ENCODE peak calls at places on chromosomes 3 and 15, in six cellular contexts. C is activated naive CD4-positive, alpha-beta T cell treated with Interleukin-2 at 50 U/mL for 16 hours; O is activated effector memory CD4-positive, alpha-beta T cell treated with Interleukin-2 at 50 U/mL for 16 hours; N is NCI-H82; H is activated CD4-positive, alpha-beta T cell treated with anti-CD3 and anti-CD28 coated beads, Interleukin-2, amount 10 ng/mL, durations not matched to agents 7 days and 5 days; M is left colon. W is an unnamed sample.

GRCh38 chr3:81249540-81250029 is 511.9 kb downstream of the GBE1 start:
- DNase-seq in C (no peak), H (no peak), O (no peak), M (no peak), N (no peak), W (no peak)

GRCh38 chr15:49370782-49371181 is 52.3 kb upstream of the FGF7 start:
- DNase-seq in M (no peak), C (no peak), O (no peak), H (no peak), N (peak), W (no peak)

GRCh38 chr3:162141232-162141631 is 644.6 kb downstream of the OTOL1 start:
- DNase-seq in O (no peak), C (no peak), H (no peak), M (no peak), N (no peak), W (no peak)

GRCh38 chr15:33722005-33722672 is 246.2 kb upstream of the CHRM5 start:
- DNase-seq in H (no peak), O (no peak), C (no peak), M (no peak), N (peak), W (no peak)

GRCh38 chr3:129122697-129123055 is 1.1 kb upstream of the RAB43 start:
- DNase-seq in C (peak), M (no peak), H (no peak), O (no peak), N (peak), W (no peak)

GRCh38 chr3:179729981-179730380 is 77.1 kb downstream of the USP13 start:
- DNase-seq in O (no peak), C (no peak), M (no peak), N (no peak), H (no peak), W (no peak)

GRCh38 chr3:192864943-192865342 is 52.7 kb downstream of the MB21D2 start:
- DNase-seq in C (no peak), N (peak), M (no peak), O (no peak), H (no peak), W (no peak)

GRCh38 chr3:66938338-66938963 is 59.7 kb upstream of the KBTBD8 start:
- DNase-seq in H (peak), O (no peak), C (peak), N (peak), M (no peak), W (peak)

GRCh38 chr15:62503451-62503850 is 338.4 kb upstream of the C2CD4B start:
- DNase-seq in N (peak), H (no peak), O (no peak), C (no peak), M (no peak), W (no peak)

GRCh38 chr15:68640791-68641331 is 62.1 kb downstream of the CORO2B start:
- DNase-seq in O (no peak), N (no peak), M (no peak), H (no peak), C (no peak), W (no peak)

GRCh38 chr3:172103724-172104123 is 64.3 kb downstream of the FNDC3B start:
- DNase-seq in H (no peak), M (no peak), C (no peak), N (no peak), O (no peak), W (no peak)

GRCh38 chr3:100158877-100159563 is 44.7 kb upstream of the FILIP1L start:
- DNase-seq in N (peak), M (no peak), O (no peak), C (no peak), H (no peak), W (no peak)

W was measured in activated CD4-positive, alpha-beta memory T cell treated with anti-CD3 and anti-CD28 coated beads, Interleukin-2, amount 10 ng/mL, durations not matched to agents 7 days and 5 days.